ENCODE peak calls at places on chromosomes 5 and 9, in five cellular contexts. One of them, this sample, is unnamed.
A peak's percentile ranks its signal among the peaks of the same experiment; 100 is the strongest.

GRCh38 chr5:155480731-155481131 is 467.2 kb downstream of the KIF4B start:
- DNase-seq in A549: no peak
- DNase-seq in lower lobe of right lung: no peak
- DNase-seq in stimulated activated CD4-positive, alpha-beta T cell treated with anti-CD3 and anti-CD28 coated beads, Interleukin-4, amount 100 ng/mL, for 1 hour: no peak
- DNase-seq in cardiac fibroblast: no peak
- DNase-seq in this sample: no peak

GRCh38 chr5:5546408-5546807 is 123.9 kb downstream of the ICE1 start:
- DNase-seq in A549: no peak
- DNase-seq in lower lobe of right lung: no peak
- DNase-seq in stimulated activated CD4-positive, alpha-beta T cell treated with anti-CD3 and anti-CD28 coated beads, Interleukin-4, amount 100 ng/mL, for 1 hour: no peak
- DNase-seq in cardiac fibroblast: no peak
- DNase-seq in this sample: no peak

GRCh38 chr5:171475551-171476035 is 56.1 kb downstream of the FGF18 start:
- DNase-seq in A549: no peak
- DNase-seq in lower lobe of right lung: no peak
- DNase-seq in stimulated activated CD4-positive, alpha-beta T cell treated with anti-CD3 and anti-CD28 coated beads, Interleukin-4, amount 100 ng/mL, for 1 hour: no peak
- DNase-seq in cardiac fibroblast: no peak
- DNase-seq in this sample: no peak

GRCh38 chr9:87684627-87685204 is 41.2 kb upstream of the CTSL start:
- DNase-seq in A549: peak; percentile 44
- DNase-seq in lower lobe of right lung: no peak
- DNase-seq in stimulated activated CD4-positive, alpha-beta T cell treated with anti-CD3 and anti-CD28 coated beads, Interleukin-4, amount 100 ng/mL, for 1 hour: no peak
- DNase-seq in cardiac fibroblast: peak; percentile 49
- DNase-seq in this sample: peak; percentile 70

GRCh38 chr9:116208417-116209232 is 55.0 kb downstream of the PAPPA start:
- DNase-seq in A549: peak; percentile 54
- DNase-seq in lower lobe of right lung: no peak
- DNase-seq in stimulated activated CD4-positive, alpha-beta T cell treated with anti-CD3 and anti-CD28 coated beads, Interleukin-4, amount 100 ng/mL, for 1 hour: no peak
- DNase-seq in cardiac fibroblast: peak; percentile 69
- DNase-seq in this sample: no peak

GRCh38 chr5:180642181-180643140 is 6.9 kb downstream of the FLT4 start:
- DNase-seq in A549: no peak
- DNase-seq in lower lobe of right lung: no peak
- DNase-seq in stimulated activated CD4-positive, alpha-beta T cell treated with anti-CD3 and anti-CD28 coated beads, Interleukin-4, amount 100 ng/mL, for 1 hour: no peak
- DNase-seq in cardiac fibroblast: no peak
- DNase-seq in this sample: no peak

GRCh38 chr5:40112875-40113274 is 566.8 kb upstream of the PTGER4 start:
- DNase-seq in A549: no peak
- DNase-seq in lower lobe of right lung: no peak
- DNase-seq in stimulated activated CD4-positive, alpha-beta T cell treated with anti-CD3 and anti-CD28 coated beads, Interleukin-4, amount 100 ng/mL, for 1 hour: no peak
- DNase-seq in cardiac fibroblast: no peak
- DNase-seq in this sample: no peak

GRCh38 chr5:167217097-167217743 is 1074.2 kb upstream of the WWC1 start:
- DNase-seq in A549: no peak
- DNase-seq in lower lobe of right lung: no peak
- DNase-seq in stimulated activated CD4-positive, alpha-beta T cell treated with anti-CD3 and anti-CD28 coated beads, Interleukin-4, amount 100 ng/mL, for 1 hour: no peak
- DNase-seq in cardiac fibroblast: no peak
- DNase-seq in this sample: no peak

GRCh38 chr9:130466537-130467217 is 21.9 kb downstream of the ASS1 start:
- DNase-seq in A549: no peak
- DNase-seq in lower lobe of right lung: no peak
- DNase-seq in stimulated activated CD4-positive, alpha-beta T cell treated with anti-CD3 and anti-CD28 coated beads, Interleukin-4, amount 100 ng/mL, for 1 hour: no peak
- DNase-seq in cardiac fibroblast: no peak
- DNase-seq in this sample: no peak

GRCh38 chr5:108084105-108084504 is 297.8 kb downstream of the FBXL17 start:
- DNase-seq in A549: no peak
- DNase-seq in lower lobe of right lung: no peak
- DNase-seq in stimulated activated CD4-positive, alpha-beta T cell treated with anti-CD3 and anti-CD28 coated beads, Interleukin-4, amount 100 ng/mL, for 1 hour: no peak
- DNase-seq in cardiac fibroblast: peak; percentile 19
- DNase-seq in this sample: no peak

GRCh38 chr5:167943353-167943752 is 348.1 kb upstream of the WWC1 start:
- DNase-seq in A549: no peak
- DNase-seq in lower lobe of right lung: no peak
- DNase-seq in stimulated activated CD4-positive, alpha-beta T cell treated with anti-CD3 and anti-CD28 coated beads, Interleukin-4, amount 100 ng/mL, for 1 hour: no peak
- DNase-seq in cardiac fibroblast: no peak
- DNase-seq in this sample: no peak

GRCh38 chr5:136998864-136999263 is 500.3 kb downstream of the SPOCK1 start:
- DNase-seq in A549: no peak
- DNase-seq in lower lobe of right lung: no peak
- DNase-seq in stimulated activated CD4-positive, alpha-beta T cell treated with anti-CD3 and anti-CD28 coated beads, Interleukin-4, amount 100 ng/mL, for 1 hour: no peak
- DNase-seq in cardiac fibroblast: no peak
- DNase-seq in this sample: no peak

GRCh38 chr5:150138551-150139265 is 16.9 kb downstream of the PDGFRB start:
- DNase-seq in A549: no peak
- DNase-seq in lower lobe of right lung: no peak
- DNase-seq in stimulated activated CD4-positive, alpha-beta T cell treated with anti-CD3 and anti-CD28 coated beads, Interleukin-4, amount 100 ng/mL, for 1 hour: no peak
- DNase-seq in cardiac fibroblast: peak; percentile 76
- DNase-seq in this sample: peak; percentile 46

GRCh38 chr9:98867434-98868168 is 60.1 kb downstream of the GALNT12 start:
- DNase-seq in A549: peak; percentile 15
- DNase-seq in lower lobe of right lung: peak; percentile 53
- DNase-seq in stimulated activated CD4-positive, alpha-beta T cell treated with anti-CD3 and anti-CD28 coated beads, Interleukin-4, amount 100 ng/mL, for 1 hour: no peak
- DNase-seq in cardiac fibroblast: peak; percentile 93
- DNase-seq in this sample: no peak

GRCh38 chr5:141914154-141914743 is 9.4 kb upstream of the DELE1 start:
- DNase-seq in A549: no peak
- DNase-seq in lower lobe of right lung: peak; percentile 79
- DNase-seq in stimulated activated CD4-positive, alpha-beta T cell treated with anti-CD3 and anti-CD28 coated beads, Interleukin-4, amount 100 ng/mL, for 1 hour: peak; percentile 30
- DNase-seq in cardiac fibroblast: no peak
- DNase-seq in this sample: peak; percentile 60

GRCh38 chr5:73120222-73121108 is at the start of gene TMEM171:
- DNase-seq in A549: peak; percentile 36
- DNase-seq in lower lobe of right lung: peak; percentile 71
- DNase-seq in stimulated activated CD4-positive, alpha-beta T cell treated with anti-CD3 and anti-CD28 coated beads, Interleukin-4, amount 100 ng/mL, for 1 hour: no peak
- DNase-seq in cardiac fibroblast: peak; percentile 61
- DNase-seq in this sample: peak; percentile 30

GRCh38 chr5:172904643-172905345 is 54.4 kb upstream of the RPL26L1 start:
- DNase-seq in A549: peak; percentile 78
- DNase-seq in lower lobe of right lung: peak; percentile 89
- DNase-seq in stimulated activated CD4-positive, alpha-beta T cell treated with anti-CD3 and anti-CD28 coated beads, Interleukin-4, amount 100 ng/mL, for 1 hour: no peak
- DNase-seq in cardiac fibroblast: peak; percentile 87
- DNase-seq in this sample: no peak

GRCh38 chr5:135508496-135509005 is 27.2 kb downstream of the NEUROG1 start:
- DNase-seq in A549: no peak
- DNase-seq in lower lobe of right lung: no peak
- DNase-seq in stimulated activated CD4-positive, alpha-beta T cell treated with anti-CD3 and anti-CD28 coated beads, Interleukin-4, amount 100 ng/mL, for 1 hour: no peak
- DNase-seq in cardiac fibroblast: no peak
- DNase-seq in this sample: no peak

GRCh38 chr9:77457916-77458592 is 190.1 kb downstream of the GNA14 start:
- DNase-seq in A549: peak; percentile 79
- DNase-seq in lower lobe of right lung: peak; percentile 62
- DNase-seq in stimulated activated CD4-positive, alpha-beta T cell treated with anti-CD3 and anti-CD28 coated beads, Interleukin-4, amount 100 ng/mL, for 1 hour: peak; percentile 59
- DNase-seq in cardiac fibroblast: peak; percentile 77
- DNase-seq in this sample: peak; percentile 58

GRCh38 chr5:80810425-80810824 is 149.7 kb upstream of the RASGRF2 start:
- DNase-seq in A549: no peak
- DNase-seq in lower lobe of right lung: no peak
- DNase-seq in stimulated activated CD4-positive, alpha-beta T cell treated with anti-CD3 and anti-CD28 coated beads, Interleukin-4, amount 100 ng/mL, for 1 hour: no peak
- DNase-seq in cardiac fibroblast: no peak
- DNase-seq in this sample: no peak

GRCh38 chr5:145962001-145962400 is 25.6 kb downstream of the SH3RF2 start:
- DNase-seq in A549: no peak
- DNase-seq in lower lobe of right lung: no peak
- DNase-seq in stimulated activated CD4-positive, alpha-beta T cell treated with anti-CD3 and anti-CD28 coated beads, Interleukin-4, amount 100 ng/mL, for 1 hour: no peak
- DNase-seq in cardiac fibroblast: no peak
- DNase-seq in this sample: no peak

GRCh38 chr9:32864926-32865325 is 81.6 kb downstream of the TMEM215 start:
- DNase-seq in A549: no peak
- DNase-seq in lower lobe of right lung: no peak
- DNase-seq in stimulated activated CD4-positive, alpha-beta T cell treated with anti-CD3 and anti-CD28 coated beads, Interleukin-4, amount 100 ng/mL, for 1 hour: no peak
- DNase-seq in cardiac fibroblast: no peak
- DNase-seq in this sample: no peak

GRCh38 chr5:3026651-3027050 is 275.2 kb upstream of the IRX2 start:
- DNase-seq in A549: no peak
- DNase-seq in lower lobe of right lung: no peak
- DNase-seq in stimulated activated CD4-positive, alpha-beta T cell treated with anti-CD3 and anti-CD28 coated beads, Interleukin-4, amount 100 ng/mL, for 1 hour: no peak
- DNase-seq in cardiac fibroblast: no peak
- DNase-seq in this sample: no peak